ENCODE peak calls at places on chromosome 12, in five cellular contexts. B is germinal center; E is fibroblast of lung; S is AG20443; V is activated CD4-positive, CD25-positive, alpha-beta regulatory T cell. M is an unnamed sample.

GRCh38 chr12:59874781-59875180 is 279.0 kb downstream of the SLC16A7 start:
- DNase-seq in B (no peak), E (peak), S (no peak), V (no peak), M (no peak)

GRCh38 chr12:121773011-121773777 is 20.3 kb downstream of the RHOF start:
- DNase-seq in B (peak), E (peak), S (peak), V (peak), M (no peak)

GRCh38 chr12:67517181-67517887 is 131.2 kb upstream of the DYRK2 start:
- DNase-seq in B (no peak), E (peak), S (peak), V (no peak), M (no peak)

GRCh38 chr12:111887916-111888745 is 46.1 kb downstream of the MAPKAPK5 start:
- DNase-seq in B (no peak), E (no peak), S (no peak), V (no peak), M (no peak)

GRCh38 chr12:92624236-92624635 is 78.6 kb upstream of the PLEKHG7 start:
- DNase-seq in B (no peak), E (peak), S (peak), V (no peak), M (no peak)

GRCh38 chr12:597926-598568 is 65.2 kb downstream of the NINJ2 start:
- DNase-seq in B (no peak), E (no peak), S (no peak), V (no peak), M (no peak)

GRCh38 chr12:19120795-19121194 is 8.7 kb upstream of the PLEKHA5 start:
- DNase-seq in B (no peak), E (no peak), S (no peak), V (no peak), M (no peak)

GRCh38 chr12:75660805-75661404 is 149.5 kb upstream of the KRR1 start:
- DNase-seq in B (no peak), E (peak), S (peak), V (no peak), M (no peak)

GRCh38 chr12:47776471-47777143 is 3.6 kb downstream of the SLC48A1 start:
- DNase-seq in B (no peak), E (peak), S (peak), V (no peak), M (no peak)

GRCh38 chr12:118034429-118035193 is 18.1 kb downstream of the RFC5 start:
- DNase-seq in B (no peak), E (peak), S (peak), V (no peak), M (no peak)

GRCh38 chr12:104163631-104164030 is 25.6 kb upstream of the NFYB start:
- DNase-seq in B (no peak), E (no peak), S (no peak), V (no peak), M (no peak)

GRCh38 chr12:113983777-113984448 is 17.8 kb upstream of the RBM19 start:
- DNase-seq in B (no peak), E (no peak), S (no peak), V (no peak), M (no peak)

GRCh38 chr12:132488127-132489077 is 1.5 kb upstream of the FBRSL1 start:
- DNase-seq in B (no peak), E (no peak), S (no peak), V (no peak), M (no peak)

GRCh38 chr12:42091769-42092168 is 52.9 kb downstream of the GXYLT1 start:
- DNase-seq in B (no peak), E (peak), S (no peak), V (no peak), M (no peak)

GRCh38 chr12:41014643-41015020 is 173.5 kb upstream of the PDZRN4 start:
- DNase-seq in B (no peak), E (peak), S (no peak), V (no peak), M (no peak)

GRCh38 chr12:131314524-131315090 is 360.9 kb downstream of the ADGRD1 start:
- DNase-seq in B (no peak), E (no peak), S (no peak), V (no peak), M (no peak)

GRCh38 chr12:43282106-43282505 is 269.9 kb downstream of the ADAMTS20 start:
- DNase-seq in B (no peak), E (peak), S (peak), V (no peak), M (no peak)

GRCh38 chr12:66739266-66739665 is 60.4 kb upstream of the GRIP1 start:
- DNase-seq in B (no peak), E (peak), S (no peak), V (no peak), M (no peak)

GRCh38 chr12:67524861-67525499 is 123.6 kb upstream of the DYRK2 start:
- DNase-seq in B (no peak), E (no peak), S (no peak), V (no peak), M (no peak)

GRCh38 chr12:54587315-54587821 is 1.1 kb downstream of the PPP1R1A start:
- DNase-seq in B (no peak), E (no peak), S (no peak), V (no peak), M (no peak)

GRCh38 chr12:88509347-88509746 is 70.9 kb downstream of the KITLG start:
- DNase-seq in B (no peak), E (no peak), S (peak), V (no peak), M (no peak)

GRCh38 chr12:131775904-131776889 is 52.0 kb upstream of the MMP17 start:
- DNase-seq in B (peak), E (peak), S (no peak), V (no peak), M (no peak)

GRCh38 chr12:2692156-2692555 is 102.6 kb upstream of the FKBP4 start:
- DNase-seq in B (no peak), E (no peak), S (no peak), V (no peak), M (no peak)

GRCh38 chr12:12735301-12735700 is 18.1 kb downstream of the CDKN1B start:
- DNase-seq in B (no peak), E (peak), S (no peak), V (no peak), M (no peak)

GRCh38 chr12:127550271-127550670 is 716.7 kb upstream of the TMEM132C start:
- DNase-seq in B (no peak), E (peak), S (peak), V (no peak), M (no peak)

GRCh38 chr12:101781834-101782543 is 42.7 kb upstream of the SYCP3 start:
- DNase-seq in B (no peak), E (peak), S (peak), V (no peak), M (no peak)

GRCh38 chr12:50195832-50196231 is 28.7 kb upstream of the CERS5 start:
- DNase-seq in B (no peak), E (no peak), S (peak), V (no peak), M (no peak)

GRCh38 chr12:108381793-108382436 is 42.8 kb upstream of the CMKLR1 start:
- DNase-seq in B (no peak), E (no peak), S (no peak), V (no peak), M (no peak)

GRCh38 chr12:24661657-24662096 is 287.2 kb downstream of the BCAT1 start:
- DNase-seq in B (no peak), E (peak), S (no peak), V (no peak), M (peak)

GRCh38 chr12:53972722-53973092 is 219 bp upstream of the HOXC11 start:
- DNase-seq in B (no peak), E (no peak), S (no peak), V (no peak), M (no peak)

GRCh38 chr12:58433969-58434368 is 486.3 kb downstream of the LRIG3 start:
- DNase-seq in B (no peak), E (peak), S (no peak), V (no peak), M (no peak)

GRCh38 chr12:49389092-49389703 is 21.9 kb downstream of the SPATS2 start:
- DNase-seq in B (peak), E (no peak), S (no peak), V (peak), M (no peak)

GRCh38 chr12:116571089-116571488 is 11.9 kb downstream of the MAP1LC3B2 start:
- DNase-seq in B (no peak), E (no peak), S (no peak), V (no peak), M (no peak)

GRCh38 chr12:130017571-130018449 is 114.0 kb upstream of the TMEM132D start:
- DNase-seq in B (no peak), E (peak), S (no peak), V (no peak), M (no peak)

M was measured in smooth muscle cell of the brain vasculature.